ENCODE peak calls at places on chromosomes 2 and 18, in four cellular contexts. B, G, R and V are unnamed samples.
A peak's percentile ranks its signal among the peaks of the same experiment; 100 is the strongest.

GRCh38 chr2:101014264-101014857 is 12.3 kb downstream of the RPL31 start:
- DNase-seq in B (no peak), R (no peak), G (no peak), V (no peak)

GRCh38 chr2:98771771-98772521 is 41.0 kb upstream of the MGAT4A start:
- DNase-seq in R (no peak), G (no peak), B (no peak), V (no peak)

GRCh38 chr2:28956890-28957289 is 24.2 kb upstream of the TOGARAM2 start:
- DNase-seq in B (peak; percentile 57), G (no peak), R (peak; percentile 44), V (peak; percentile 57)

GRCh38 chr2:150619607-150620330 is 132.3 kb upstream of the RND3 start:
- DNase-seq in B (no peak), G (peak; percentile 78), R (no peak), V (peak; percentile 46)

GRCh38 chr2:151388011-151388410 is 21.7 kb upstream of the RIF1 start:
- DNase-seq in R (no peak), B (no peak), G (no peak), V (no peak)

GRCh38 chr2:67917332-67918054 is 145.3 kb downstream of the C1D start:
- DNase-seq in R (no peak), B (no peak), G (peak; percentile 92), V (peak; percentile 42)

GRCh38 chr2:96205238-96205637 is 3.4 kb downstream of the STARD7 start:
- DNase-seq in B (no peak), G (no peak), R (no peak), V (no peak)

GRCh38 chr18:22335644-22336275 is 82.0 kb downstream of the CTAGE1 start:
- DNase-seq in B (no peak), R (no peak), G (no peak), V (no peak)

GRCh38 chr2:7812231-7812995 is 869.4 kb upstream of the ID2 start:
- DNase-seq in B (no peak), G (peak; percentile 68), R (no peak), V (no peak)

GRCh38 chr2:95310651-95311050 is 13.5 kb downstream of the KCNIP3 start:
- DNase-seq in R (no peak), B (no peak), G (no peak), V (no peak)

GRCh38 chr2:114925296-114926255 is 483.1 kb downstream of the DPP10 start:
- DNase-seq in R (no peak), B (no peak), G (no peak), V (no peak)

GRCh38 chr2:217794133-217794986 is 208.4 kb downstream of the TNS1 start:
- DNase-seq in B (peak; percentile 32), R (no peak), G (no peak), V (no peak)

GRCh38 chr2:26630669-26631360 is 10.4 kb downstream of the CIB4 start:
- DNase-seq in G (peak; percentile 27), R (peak; percentile 50), B (no peak), V (peak; percentile 89)

GRCh38 chr2:26164231-26164630 is 8.7 kb upstream of the GAREM2 start:
- DNase-seq in G (no peak), B (no peak), R (no peak), V (no peak)

GRCh38 chr18:67268530-67268929 is 248.0 kb downstream of the DSEL start:
- DNase-seq in R (no peak), B (no peak), G (no peak), V (no peak)

GRCh38 chr18:45765740-45766139 is 41.8 kb downstream of the SLC14A1 start:
- DNase-seq in B (no peak), R (no peak), G (no peak), V (no peak)

GRCh38 chr18:78986018-78986481 is 6.4 kb downstream of the SALL3 start:
- DNase-seq in R (no peak), G (no peak), B (peak; percentile 53), V (peak; percentile 75)

GRCh38 chr2:82690757-82691411 is 1768.2 kb downstream of the SUCLG1 start:
- DNase-seq in G (no peak), B (no peak), R (no peak), V (no peak)

GRCh38 chr2:85160946-85161625 is 27.9 kb downstream of the TCF7L1 start:
- DNase-seq in B (no peak), G (no peak), R (no peak), V (peak; percentile 27)
- H3K56ac ChIP-seq in B (no peak overlapping the region), G (no peak overlapping the region), R (no peak overlapping the region), V (peak overlapping the region; percentile 38)

DNA sequence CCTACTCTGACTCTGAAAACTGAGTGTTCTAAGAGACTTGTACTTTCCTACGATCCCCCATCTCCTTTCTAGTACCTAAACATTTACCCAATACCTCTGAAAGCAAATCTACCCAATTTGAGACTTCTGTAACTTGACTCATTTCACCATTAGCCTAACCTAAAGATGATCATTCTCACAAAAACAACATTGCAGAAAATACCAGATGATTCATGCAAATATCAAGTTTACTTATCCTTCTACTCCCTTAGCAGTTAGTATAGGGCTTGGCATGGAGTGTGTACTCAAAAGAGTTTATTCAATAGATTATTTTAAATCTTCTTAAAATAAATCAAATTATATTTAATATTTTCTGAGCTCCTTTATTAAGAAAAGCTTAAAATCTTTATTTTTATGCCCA is 89.6 kb downstream of the NR4A2 start:
- DNase-seq in B (no peak), G (no peak), R (no peak), V (no peak)
- H3K56ac ChIP-seq in B (no peak overlapping the region), G (no peak overlapping the region), R (no peak overlapping the region), V (no peak overlapping the region)

DNA sequence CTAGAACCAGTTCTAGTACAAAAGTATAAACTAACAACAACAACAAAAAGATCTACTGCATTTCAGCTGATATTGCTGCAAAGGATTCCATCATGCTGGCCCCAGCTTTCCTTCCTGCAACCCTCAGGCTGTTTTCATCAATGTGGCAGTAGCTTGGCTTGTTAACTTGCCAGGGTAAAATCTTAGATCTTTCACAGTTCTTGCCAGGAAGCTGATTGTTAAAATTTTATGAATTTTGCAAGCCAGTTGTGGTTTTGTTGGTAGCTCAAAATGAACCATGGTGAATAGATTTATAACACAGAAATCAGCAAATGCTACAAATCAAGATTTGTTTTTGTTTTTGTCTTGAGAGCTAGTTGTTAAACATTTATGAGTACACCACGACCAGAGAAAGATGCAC is 19.3 kb downstream of the CCDC178 start:
- DNase-seq in R (no peak), B (no peak), G (no peak), V (no peak)
- H3K56ac ChIP-seq in R (no peak overlapping the region), B (no peak overlapping the region), G (no peak overlapping the region), V (no peak overlapping the region)

DNA sequence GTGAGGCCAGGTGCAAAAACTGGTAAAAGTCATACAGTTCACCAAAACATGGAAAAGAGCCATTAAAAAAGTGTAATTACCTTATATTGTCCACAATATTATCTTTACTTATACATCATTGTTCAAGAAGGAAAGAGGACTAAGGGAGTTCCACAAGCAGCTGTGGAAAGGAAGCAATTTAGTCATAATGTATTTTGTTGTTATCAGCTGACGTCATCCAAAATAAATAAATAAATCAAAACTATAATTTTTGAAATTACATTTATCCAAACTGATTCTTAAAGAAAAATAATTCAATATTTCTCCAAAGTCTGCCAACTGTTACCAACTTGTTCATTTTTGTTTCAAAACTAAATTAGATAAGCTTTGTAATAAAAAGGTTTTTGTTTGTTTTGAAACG is 256.1 kb upstream of the CNTNAP5 start:
- DNase-seq in G (no peak), R (no peak), B (no peak), V (no peak)
- H3K56ac ChIP-seq in G (no peak overlapping the region), R (no peak overlapping the region), B (no peak overlapping the region), V (no peak overlapping the region)

DNA sequence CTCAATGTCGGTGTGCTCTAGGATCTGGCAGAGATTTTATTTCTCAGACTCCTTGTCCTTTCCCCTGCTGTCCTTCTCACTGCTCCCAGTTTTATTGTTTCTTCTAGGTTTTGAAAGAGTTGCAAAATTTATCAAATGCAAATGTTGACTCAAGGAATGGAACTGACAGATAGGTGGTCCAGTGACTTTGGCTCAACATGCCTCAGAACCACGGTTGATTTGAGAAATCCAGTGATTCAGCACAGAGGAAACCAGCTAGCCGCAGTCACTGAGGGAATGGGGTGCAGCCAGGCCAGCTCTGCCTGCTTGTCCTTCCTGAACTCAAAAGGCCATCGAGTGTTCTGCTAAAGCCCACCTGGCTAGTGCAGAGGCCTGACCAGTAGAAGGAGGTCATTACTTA is 125.7 kb upstream of the LYPD6 start:
- DNase-seq in R (no peak), B (no peak), G (no peak), V (no peak)
- H3K56ac ChIP-seq in R (no peak overlapping the region), B (no peak overlapping the region), G (no peak overlapping the region), V (no peak overlapping the region)

GRCh38 chr18:77098033-77098432 is 34.5 kb downstream of the MBP start:
- DNase-seq in R (no peak), G (peak; percentile 84), B (no peak), V (no peak)

GRCh38 chr18:77095356-77096030 is 37.1 kb downstream of the MBP start:
- DNase-seq in R (no peak), G (no peak), B (no peak), V (no peak)

GRCh38 chr18:77096031-77096371 is 36.6 kb downstream of the MBP start:
- DNase-seq in R (no peak), B (no peak), G (no peak), V (no peak)

GRCh38 chr18:77098554-77099174 is 33.9 kb downstream of the MBP start:
- DNase-seq in B (no peak), G (no peak), R (no peak), V (peak; percentile 56)

GRCh38 chr18:77096936-77097886 is 35.4 kb downstream of the MBP start:
- DNase-seq in R (peak; percentile 82), B (peak; percentile 68), G (no peak), V (peak; percentile 89)
- H3K56ac ChIP-seq in R (no peak overlapping the region), B (no peak overlapping the region), G (no peak overlapping the region), V (peak overlapping the region; percentile 52)

GRCh38 chr18:28124239-28125029 is 52.5 kb downstream of the CDH2 start:
- DNase-seq in B (no peak), G (no peak), R (no peak), V (no peak)

GRCh38 chr18:28125051-28125450 is 51.9 kb downstream of the CDH2 start:
- DNase-seq in R (no peak), G (no peak), B (no peak), V (no peak)

GRCh38 chr18:28126768-28127167 is 50.2 kb downstream of the CDH2 start:
- DNase-seq in G (no peak), R (no peak), B (no peak), V (no peak)

GRCh38 chr18:28120811-28121210 is 56.1 kb downstream of the CDH2 start:
- DNase-seq in B (no peak), R (no peak), G (no peak), V (no peak)

DNA sequence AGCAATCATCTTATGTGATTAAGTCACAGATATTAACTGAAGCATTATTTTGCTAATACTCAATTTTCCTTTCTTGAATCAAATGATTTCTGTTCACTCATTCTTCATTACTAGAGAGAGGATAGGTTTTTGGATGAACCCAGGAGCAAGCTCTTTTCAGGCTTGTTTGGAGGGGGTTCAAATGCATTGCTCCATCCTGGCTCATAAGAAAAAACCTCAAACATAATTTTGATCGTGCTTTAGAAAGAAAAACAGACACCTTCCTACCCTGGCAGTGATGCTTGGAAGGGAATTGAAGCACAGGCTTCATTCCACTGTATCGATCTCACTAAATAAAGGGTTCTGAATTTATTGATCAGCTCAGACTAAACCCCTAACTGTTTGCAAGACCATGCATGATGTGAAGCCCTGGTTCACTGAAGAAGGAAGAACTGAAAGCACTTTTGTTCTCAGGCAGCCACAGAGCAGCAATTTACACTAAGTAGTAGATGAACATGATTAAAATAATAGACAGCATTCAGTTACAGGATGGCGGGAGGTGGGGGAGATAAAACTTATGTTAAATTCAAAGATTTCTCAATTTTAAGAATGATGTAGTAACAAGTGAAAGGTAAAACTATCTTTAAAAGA is 53.4 kb downstream of the CDH2 start:
- DNase-seq in B (no peak), R (no peak), G (no peak), V (no peak)
- H3K56ac ChIP-seq in B (no peak overlapping the region), R (no peak overlapping the region), G (no peak overlapping the region), V (no peak overlapping the region)